ENCODE peak calls at places on chromosomes 16 and 17, in four cellular contexts. One of them, this sample, is unnamed.

GRCh38 chr16:27847030-27847550 is 216.4 kb downstream of the GSG1L start:
- DNase-seq in activated naive CD4-positive, alpha-beta T cell: no peak
- DNase-seq in stimulated activated CD8-positive, alpha-beta memory T cell treated with anti-CD3 and anti-CD28 coated beads, Interleukin-4, amount 100 ng/mL, for 1 hour: no peak
- DNase-seq in MG63: no peak
- DNase-seq in this sample: peak

GRCh38 chr16:57533618-57534336 is 2.6 kb downstream of the CCDC102A start:
- DNase-seq in MG63: no peak
- DNase-seq in stimulated activated CD8-positive, alpha-beta memory T cell treated with anti-CD3 and anti-CD28 coated beads, Interleukin-4, amount 100 ng/mL, for 1 hour: no peak
- DNase-seq in activated naive CD4-positive, alpha-beta T cell: no peak
- DNase-seq in this sample: no peak

GRCh38 chr17:77131919-77132318 is 8.8 kb upstream of the SEC14L1 start:
- DNase-seq in stimulated activated CD8-positive, alpha-beta memory T cell treated with anti-CD3 and anti-CD28 coated beads, Interleukin-4, amount 100 ng/mL, for 1 hour: no peak
- DNase-seq in MG63: peak
- DNase-seq in activated naive CD4-positive, alpha-beta T cell: no peak
- DNase-seq in this sample: no peak

GRCh38 chr17:1880851-1881630 is 51.2 kb downstream of the RPA1 start:
- DNase-seq in activated naive CD4-positive, alpha-beta T cell: no peak
- DNase-seq in stimulated activated CD8-positive, alpha-beta memory T cell treated with anti-CD3 and anti-CD28 coated beads, Interleukin-4, amount 100 ng/mL, for 1 hour: no peak
- DNase-seq in MG63: no peak
- DNase-seq in this sample: no peak

GRCh38 chr17:1882836-1883235 is 53.0 kb downstream of the RPA1 start:
- DNase-seq in activated naive CD4-positive, alpha-beta T cell: no peak
- DNase-seq in stimulated activated CD8-positive, alpha-beta memory T cell treated with anti-CD3 and anti-CD28 coated beads, Interleukin-4, amount 100 ng/mL, for 1 hour: no peak
- DNase-seq in MG63: no peak
- DNase-seq in this sample: peak

GRCh38 chr16:24993722-24994686 is 21.2 kb downstream of the ARHGAP17 start:
- DNase-seq in MG63: peak
- DNase-seq in stimulated activated CD8-positive, alpha-beta memory T cell treated with anti-CD3 and anti-CD28 coated beads, Interleukin-4, amount 100 ng/mL, for 1 hour: no peak
- DNase-seq in activated naive CD4-positive, alpha-beta T cell: no peak
- DNase-seq in this sample: peak

GRCh38 chr16:17364319-17365210 is 106.2 kb downstream of the XYLT1 start:
- DNase-seq in MG63: peak
- DNase-seq in activated naive CD4-positive, alpha-beta T cell: no peak
- DNase-seq in stimulated activated CD8-positive, alpha-beta memory T cell treated with anti-CD3 and anti-CD28 coated beads, Interleukin-4, amount 100 ng/mL, for 1 hour: no peak
- DNase-seq in this sample: peak

GRCh38 chr16:28572659-28573510 is 19.2 kb downstream of the SGF29 start:
- DNase-seq in activated naive CD4-positive, alpha-beta T cell: no peak
- DNase-seq in stimulated activated CD8-positive, alpha-beta memory T cell treated with anti-CD3 and anti-CD28 coated beads, Interleukin-4, amount 100 ng/mL, for 1 hour: no peak
- DNase-seq in MG63: no peak
- DNase-seq in this sample: no peak

GRCh38 chr17:36133629-36134259 is 30.1 kb downstream of the CCL4 start:
- DNase-seq in MG63: no peak
- DNase-seq in stimulated activated CD8-positive, alpha-beta memory T cell treated with anti-CD3 and anti-CD28 coated beads, Interleukin-4, amount 100 ng/mL, for 1 hour: no peak
- DNase-seq in activated naive CD4-positive, alpha-beta T cell: no peak
- DNase-seq in this sample: no peak

GRCh38 chr16:24978370-24978914 is 36.7 kb downstream of the ARHGAP17 start:
- DNase-seq in activated naive CD4-positive, alpha-beta T cell: no peak
- DNase-seq in stimulated activated CD8-positive, alpha-beta memory T cell treated with anti-CD3 and anti-CD28 coated beads, Interleukin-4, amount 100 ng/mL, for 1 hour: no peak
- DNase-seq in MG63: no peak
- DNase-seq in this sample: no peak

GRCh38 chr17:31918701-31919128 is 17.2 kb upstream of the UTP6 start:
- DNase-seq in activated naive CD4-positive, alpha-beta T cell: no peak
- DNase-seq in stimulated activated CD8-positive, alpha-beta memory T cell treated with anti-CD3 and anti-CD28 coated beads, Interleukin-4, amount 100 ng/mL, for 1 hour: no peak
- DNase-seq in MG63: no peak
- DNase-seq in this sample: peak

GRCh38 chr17:9644910-9645751 is at the start of gene USP43:
- DNase-seq in stimulated activated CD8-positive, alpha-beta memory T cell treated with anti-CD3 and anti-CD28 coated beads, Interleukin-4, amount 100 ng/mL, for 1 hour: no peak
- DNase-seq in MG63: peak
- DNase-seq in activated naive CD4-positive, alpha-beta T cell: no peak
- DNase-seq in this sample: peak

GRCh38 chr17:16516594-16517018 is 24.6 kb upstream of the LRRC75A start:
- DNase-seq in stimulated activated CD8-positive, alpha-beta memory T cell treated with anti-CD3 and anti-CD28 coated beads, Interleukin-4, amount 100 ng/mL, for 1 hour: no peak
- DNase-seq in MG63: peak
- DNase-seq in activated naive CD4-positive, alpha-beta T cell: no peak
- DNase-seq in this sample: peak

GRCh38 chr17:75864448-75864871 is 9.3 kb upstream of the WBP2 start:
- DNase-seq in stimulated activated CD8-positive, alpha-beta memory T cell treated with anti-CD3 and anti-CD28 coated beads, Interleukin-4, amount 100 ng/mL, for 1 hour: no peak
- DNase-seq in activated naive CD4-positive, alpha-beta T cell: no peak
- DNase-seq in MG63: peak
- DNase-seq in this sample: peak

GRCh38 chr16:46629331-46629843 is 8.2 kb upstream of the SHCBP1 start:
- DNase-seq in stimulated activated CD8-positive, alpha-beta memory T cell treated with anti-CD3 and anti-CD28 coated beads, Interleukin-4, amount 100 ng/mL, for 1 hour: no peak
- DNase-seq in MG63: peak
- DNase-seq in activated naive CD4-positive, alpha-beta T cell: no peak
- DNase-seq in this sample: peak

GRCh38 chr16:29312835-29313558 is 93.5 kb downstream of the NPIPB11 start:
- DNase-seq in MG63: no peak
- DNase-seq in activated naive CD4-positive, alpha-beta T cell: no peak
- DNase-seq in stimulated activated CD8-positive, alpha-beta memory T cell treated with anti-CD3 and anti-CD28 coated beads, Interleukin-4, amount 100 ng/mL, for 1 hour: no peak
- DNase-seq in this sample: no peak

GRCh38 chr17:51423421-51424160 is 163.2 kb downstream of the UTP18 start:
- DNase-seq in activated naive CD4-positive, alpha-beta T cell: no peak
- DNase-seq in stimulated activated CD8-positive, alpha-beta memory T cell treated with anti-CD3 and anti-CD28 coated beads, Interleukin-4, amount 100 ng/mL, for 1 hour: no peak
- DNase-seq in MG63: no peak
- DNase-seq in this sample: no peak

GRCh38 chr16:50644730-50645129 is 36.4 kb downstream of the SNX20 start:
- DNase-seq in MG63: no peak
- DNase-seq in stimulated activated CD8-positive, alpha-beta memory T cell treated with anti-CD3 and anti-CD28 coated beads, Interleukin-4, amount 100 ng/mL, for 1 hour: no peak
- DNase-seq in activated naive CD4-positive, alpha-beta T cell: no peak
- DNase-seq in this sample: peak

GRCh38 chr16:21283521-21284289 is 5.6 kb upstream of the CRYM start:
- DNase-seq in MG63: peak
- DNase-seq in activated naive CD4-positive, alpha-beta T cell: no peak
- DNase-seq in stimulated activated CD8-positive, alpha-beta memory T cell treated with anti-CD3 and anti-CD28 coated beads, Interleukin-4, amount 100 ng/mL, for 1 hour: no peak
- DNase-seq in this sample: peak

GRCh38 chr17:28925912-28926365 is 23.1 kb upstream of the DHRS13 start:
- DNase-seq in stimulated activated CD8-positive, alpha-beta memory T cell treated with anti-CD3 and anti-CD28 coated beads, Interleukin-4, amount 100 ng/mL, for 1 hour: no peak
- DNase-seq in MG63: no peak
- DNase-seq in activated naive CD4-positive, alpha-beta T cell: no peak
- DNase-seq in this sample: peak

GRCh38 chr17:78865682-78866390 is 25.2 kb upstream of the USP36 start:
- DNase-seq in stimulated activated CD8-positive, alpha-beta memory T cell treated with anti-CD3 and anti-CD28 coated beads, Interleukin-4, amount 100 ng/mL, for 1 hour: peak
- DNase-seq in activated naive CD4-positive, alpha-beta T cell: peak
- DNase-seq in MG63: peak
- DNase-seq in this sample: peak

GRCh38 chr17:18950944-18951905 is 740 bp upstream of the SLC5A10 start:
- DNase-seq in MG63: no peak
- DNase-seq in activated naive CD4-positive, alpha-beta T cell: no peak
- DNase-seq in stimulated activated CD8-positive, alpha-beta memory T cell treated with anti-CD3 and anti-CD28 coated beads, Interleukin-4, amount 100 ng/mL, for 1 hour: no peak
- DNase-seq in this sample: no peak